ENCODE peak calls at places on chromosomes 13 and 19, in six cellular contexts. One of them, this sample, is unnamed.

GRCh38 chr19:49361438-49362047 is 673 bp downstream of the TEAD2 start:
- DNase-seq in mesendoderm: peak
- DNase-seq in CD4-positive, alpha-beta T cell: no peak
- DNase-seq in uterus: peak
- DNase-seq in IMR-90: peak
- DNase-seq in astrocyte: peak
- DNase-seq in this sample: peak

GRCh38 chr13:71517004-71517403 is 350.0 kb downstream of the DACH1 start:
- DNase-seq in mesendoderm: no peak
- DNase-seq in CD4-positive, alpha-beta T cell: no peak
- DNase-seq in uterus: no peak
- DNase-seq in IMR-90: no peak
- DNase-seq in astrocyte: no peak
- DNase-seq in this sample: peak

GRCh38 chr19:19538077-19538764 is at the start of gene CILP2:
- DNase-seq in mesendoderm: peak
- DNase-seq in CD4-positive, alpha-beta T cell: no peak
- DNase-seq in uterus: no peak
- DNase-seq in IMR-90: no peak
- DNase-seq in astrocyte: no peak
- DNase-seq in this sample: no peak

GRCh38 chr13:29260684-29261083 is 334.8 kb downstream of the SLC7A1 start:
- DNase-seq in mesendoderm: peak
- DNase-seq in CD4-positive, alpha-beta T cell: no peak
- DNase-seq in uterus: no peak
- DNase-seq in IMR-90: no peak
- DNase-seq in astrocyte: no peak
- DNase-seq in this sample: no peak

GRCh38 chr19:32316034-32316433 is 29.4 kb upstream of the ZNF507 start:
- DNase-seq in mesendoderm: peak
- DNase-seq in CD4-positive, alpha-beta T cell: no peak
- DNase-seq in uterus: no peak
- DNase-seq in IMR-90: no peak
- DNase-seq in astrocyte: no peak
- DNase-seq in this sample: no peak

GRCh38 chr19:23318143-23318542 is 67.9 kb upstream of the ZNF724 start:
- DNase-seq in mesendoderm: no peak
- DNase-seq in CD4-positive, alpha-beta T cell: no peak
- DNase-seq in uterus: no peak
- DNase-seq in IMR-90: peak
- DNase-seq in astrocyte: no peak
- DNase-seq in this sample: no peak

GRCh38 chr13:37148501-37148900 is 43.0 kb upstream of the CSNK1A1L start:
- DNase-seq in mesendoderm: no peak
- DNase-seq in CD4-positive, alpha-beta T cell: no peak
- DNase-seq in uterus: no peak
- DNase-seq in IMR-90: no peak
- DNase-seq in astrocyte: peak
- DNase-seq in this sample: peak

GRCh38 chr19:47110521-47111080 is 3.0 kb downstream of the ZC3H4 start:
- DNase-seq in mesendoderm: peak
- DNase-seq in CD4-positive, alpha-beta T cell: peak
- DNase-seq in uterus: no peak
- DNase-seq in IMR-90: no peak
- DNase-seq in astrocyte: no peak
- DNase-seq in this sample: no peak

GRCh38 chr19:7199613-7200533 is 94.3 kb downstream of the INSR start:
- DNase-seq in mesendoderm: peak
- DNase-seq in CD4-positive, alpha-beta T cell: no peak
- DNase-seq in uterus: no peak
- DNase-seq in IMR-90: peak
- DNase-seq in astrocyte: no peak
- DNase-seq in this sample: no peak

GRCh38 chr13:45341799-45342584 is 1.0 kb upstream of the TPT1 start:
- DNase-seq in mesendoderm: no peak
- DNase-seq in CD4-positive, alpha-beta T cell: no peak
- DNase-seq in uterus: peak
- DNase-seq in IMR-90: no peak
- DNase-seq in astrocyte: no peak
- DNase-seq in this sample: no peak

GRCh38 chr19:1941146-1942077 is at the start of gene CSNK1G2:
- DNase-seq in mesendoderm: no peak
- DNase-seq in CD4-positive, alpha-beta T cell: no peak
- DNase-seq in uterus: peak
- DNase-seq in IMR-90: no peak
- DNase-seq in astrocyte: no peak
- DNase-seq in this sample: no peak

GRCh38 chr13:77325371-77325941 is 1.4 kb downstream of the MYCBP2 start:
- DNase-seq in mesendoderm: no peak
- DNase-seq in CD4-positive, alpha-beta T cell: no peak
- DNase-seq in uterus: no peak
- DNase-seq in IMR-90: no peak
- DNase-seq in astrocyte: no peak
- DNase-seq in this sample: no peak

GRCh38 chr13:39462456-39462855 is 140.5 kb downstream of the LHFPL6 start:
- DNase-seq in mesendoderm: peak
- DNase-seq in CD4-positive, alpha-beta T cell: no peak
- DNase-seq in uterus: no peak
- DNase-seq in IMR-90: no peak
- DNase-seq in astrocyte: peak
- DNase-seq in this sample: no peak

GRCh38 chr13:114110091-114110829 is 22.2 kb downstream of the RASA3 start:
- DNase-seq in mesendoderm: peak
- DNase-seq in CD4-positive, alpha-beta T cell: peak
- DNase-seq in uterus: peak
- DNase-seq in IMR-90: no peak
- DNase-seq in astrocyte: no peak
- DNase-seq in this sample: no peak

GRCh38 chr13:19586904-19587634 is 25.7 kb upstream of the TPTE2 start:
- DNase-seq in mesendoderm: peak
- DNase-seq in CD4-positive, alpha-beta T cell: peak
- DNase-seq in uterus: no peak
- DNase-seq in IMR-90: peak
- DNase-seq in astrocyte: peak
- DNase-seq in this sample: no peak

DNA sequence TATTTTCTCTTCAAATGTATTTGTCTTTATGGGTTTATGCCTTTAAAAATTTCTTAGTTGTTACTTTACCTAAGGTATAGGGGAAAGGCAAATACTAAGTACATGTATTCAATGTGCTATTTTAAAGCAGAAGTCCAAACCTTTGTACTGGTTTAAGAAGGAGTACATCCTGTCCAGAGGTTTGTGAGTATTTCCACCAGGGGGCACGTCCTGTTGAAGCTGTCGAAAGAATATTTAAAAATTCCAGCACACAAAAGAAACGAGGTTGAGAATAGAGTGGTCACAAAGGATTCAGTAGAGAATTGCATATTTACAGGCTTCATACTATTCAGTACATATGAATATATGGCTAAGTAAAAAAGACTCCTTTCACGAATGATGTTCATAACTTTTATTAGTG is 59.8 kb downstream of the URI1 start:
- DNase-seq in mesendoderm: no peak
- DNase-seq in CD4-positive, alpha-beta T cell: no peak
- DNase-seq in uterus: no peak
- DNase-seq in IMR-90: peak
- DNase-seq in astrocyte: no peak
- DNase-seq in this sample: peak
- H3K27ac ChIP-seq in mesendoderm: no peak
- H3K27ac ChIP-seq in CD4-positive, alpha-beta T cell: no peak
- H3K27ac ChIP-seq in uterus: no peak
- H3K27ac ChIP-seq in IMR-90: no peak
- H3K27ac ChIP-seq in astrocyte: no peak
- H3K27ac ChIP-seq in this sample: no peak

GRCh38 chr19:10344780-10345179 is 5.4 kb upstream of the ICAM3 start:
- DNase-seq in mesendoderm: no peak
- DNase-seq in CD4-positive, alpha-beta T cell: no peak
- DNase-seq in uterus: no peak
- DNase-seq in IMR-90: peak
- DNase-seq in astrocyte: no peak
- DNase-seq in this sample: peak
- H3K27ac ChIP-seq in mesendoderm: no peak
- H3K27ac ChIP-seq in CD4-positive, alpha-beta T cell: no peak
- H3K27ac ChIP-seq in uterus: no peak
- H3K27ac ChIP-seq in IMR-90: no peak
- H3K27ac ChIP-seq in astrocyte: no peak
- H3K27ac ChIP-seq in this sample: no peak

DNA sequence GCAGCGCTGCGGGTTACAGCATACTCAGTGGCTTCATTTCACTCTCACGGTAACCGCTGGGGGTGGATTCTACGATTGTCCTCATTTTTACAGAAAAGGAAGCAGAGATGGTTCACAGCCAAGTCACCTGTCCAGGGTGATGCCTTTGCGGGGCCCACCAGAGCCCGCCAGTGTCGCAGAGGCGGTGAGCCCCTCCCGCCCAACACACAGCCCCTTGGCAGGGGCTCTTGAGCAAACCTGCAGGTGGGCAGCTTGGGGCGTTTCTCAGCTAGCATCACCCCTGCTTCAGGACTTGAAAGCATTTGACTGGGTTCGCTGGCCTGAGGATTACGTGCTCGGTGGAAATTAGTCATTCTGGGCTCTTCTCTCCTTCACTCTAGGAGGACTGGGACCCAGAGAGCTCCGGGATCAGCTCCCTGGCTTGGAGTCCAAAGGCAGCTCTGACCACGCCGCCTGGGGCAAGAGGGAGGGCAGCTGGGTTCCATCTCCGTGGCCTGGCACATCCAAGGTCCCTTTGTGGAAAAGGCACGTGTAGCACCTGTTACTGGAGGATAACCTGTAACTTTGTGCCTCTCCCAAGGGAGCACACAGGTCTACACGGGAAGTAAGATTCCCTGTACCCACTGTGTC is 62.5 kb upstream of the F7 start:
- DNase-seq in mesendoderm: no peak
- DNase-seq in CD4-positive, alpha-beta T cell: no peak
- DNase-seq in uterus: no peak
- DNase-seq in IMR-90: no peak
- DNase-seq in astrocyte: no peak
- DNase-seq in this sample: no peak
- H3K27ac ChIP-seq in mesendoderm: no peak
- H3K27ac ChIP-seq in CD4-positive, alpha-beta T cell: no peak
- H3K27ac ChIP-seq in uterus: no peak
- H3K27ac ChIP-seq in IMR-90: no peak
- H3K27ac ChIP-seq in astrocyte: no peak
- H3K27ac ChIP-seq in this sample: no peak

GRCh38 chr13:51958217-51958547 is 53.1 kb downstream of the ATP7B start:
- DNase-seq in mesendoderm: peak
- DNase-seq in CD4-positive, alpha-beta T cell: no peak
- DNase-seq in uterus: no peak
- DNase-seq in IMR-90: no peak
- DNase-seq in astrocyte: no peak
- DNase-seq in this sample: no peak

GRCh38 chr13:51959773-51960172 is 51.5 kb downstream of the ATP7B start:
- DNase-seq in mesendoderm: peak
- DNase-seq in CD4-positive, alpha-beta T cell: no peak
- DNase-seq in uterus: no peak
- DNase-seq in IMR-90: no peak
- DNase-seq in astrocyte: no peak
- DNase-seq in this sample: no peak

GRCh38 chr13:51955841-51956603 is 55.2 kb downstream of the ATP7B start:
- DNase-seq in mesendoderm: peak
- DNase-seq in CD4-positive, alpha-beta T cell: no peak
- DNase-seq in uterus: no peak
- DNase-seq in IMR-90: no peak
- DNase-seq in astrocyte: no peak
- DNase-seq in this sample: no peak

GRCh38 chr13:51956717-51957116 is 54.5 kb downstream of the ATP7B start:
- DNase-seq in mesendoderm: no peak
- DNase-seq in CD4-positive, alpha-beta T cell: no peak
- DNase-seq in uterus: no peak
- DNase-seq in IMR-90: no peak
- DNase-seq in astrocyte: no peak
- DNase-seq in this sample: no peak

DNA sequence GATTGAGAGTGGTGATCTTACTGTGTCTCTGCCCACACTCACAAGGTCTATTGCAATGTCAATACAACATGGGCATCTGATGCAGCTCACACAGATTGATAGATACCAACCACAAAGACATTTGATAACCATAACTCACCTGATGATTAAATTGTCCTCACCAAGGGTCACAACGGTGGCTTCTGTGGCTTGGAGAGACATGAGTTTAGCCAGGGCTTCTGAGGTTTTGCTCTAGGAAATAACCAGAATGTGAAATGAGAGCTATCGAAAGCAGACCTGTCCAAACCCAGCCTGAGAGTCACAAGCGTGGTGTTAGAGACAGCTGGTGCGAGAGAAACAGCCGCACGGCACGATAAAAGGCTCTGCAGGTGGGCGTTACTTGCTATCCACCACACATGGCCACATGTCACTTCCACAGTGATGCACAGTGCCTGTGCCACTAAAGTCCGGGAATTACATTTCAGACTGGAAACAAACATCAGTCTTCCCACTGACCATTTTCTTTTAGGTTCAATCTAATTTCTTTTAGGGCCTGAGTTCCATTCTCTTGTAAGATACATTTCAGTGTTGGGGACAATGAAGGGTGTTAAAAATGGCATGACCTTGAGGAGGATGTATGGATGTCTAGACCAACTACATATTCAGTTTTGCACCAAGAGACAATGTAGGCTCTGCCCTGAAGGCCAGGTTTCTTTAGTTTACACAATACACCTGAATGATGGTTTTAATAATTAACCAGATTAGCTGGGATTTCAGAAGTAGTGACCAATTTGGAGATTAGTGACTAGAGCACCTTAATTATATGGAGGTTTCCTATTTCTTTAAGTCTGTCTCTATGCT is 53.7 kb downstream of the ATP7B start:
- DNase-seq in mesendoderm: no peak
- DNase-seq in CD4-positive, alpha-beta T cell: no peak
- DNase-seq in uterus: no peak
- DNase-seq in IMR-90: no peak
- DNase-seq in astrocyte: no peak
- DNase-seq in this sample: no peak
- H3K27ac ChIP-seq in mesendoderm: no peak
- H3K27ac ChIP-seq in CD4-positive, alpha-beta T cell: no peak
- H3K27ac ChIP-seq in uterus: no peak
- H3K27ac ChIP-seq in IMR-90: no peak
- H3K27ac ChIP-seq in astrocyte: no peak
- H3K27ac ChIP-seq in this sample: no peak

DNA sequence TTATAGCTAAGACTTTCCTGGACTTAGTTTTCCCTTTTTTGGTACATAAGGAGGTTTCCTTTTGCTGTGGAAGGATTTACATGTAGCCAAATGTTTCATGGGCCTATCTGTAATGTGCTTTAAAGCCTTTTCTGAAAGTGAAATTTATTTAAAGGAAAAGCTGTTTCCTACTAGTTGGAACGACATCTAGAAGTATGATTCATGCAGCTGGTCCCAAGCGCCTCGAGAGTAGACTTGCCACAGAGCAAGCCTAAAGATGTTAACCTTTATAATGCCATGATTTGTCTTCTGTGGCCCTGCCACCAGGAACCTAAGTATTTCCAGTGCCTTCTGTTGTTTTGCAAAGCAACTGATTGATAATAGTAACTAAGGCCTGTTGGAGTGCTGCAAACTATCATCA is 390.3 kb downstream of the DLEU7 start:
- DNase-seq in mesendoderm: no peak
- DNase-seq in CD4-positive, alpha-beta T cell: no peak
- DNase-seq in uterus: no peak
- DNase-seq in IMR-90: peak
- DNase-seq in astrocyte: no peak
- DNase-seq in this sample: no peak
- H3K27ac ChIP-seq in mesendoderm: no peak
- H3K27ac ChIP-seq in CD4-positive, alpha-beta T cell: no peak
- H3K27ac ChIP-seq in uterus: peak
- H3K27ac ChIP-seq in IMR-90: no peak
- H3K27ac ChIP-seq in astrocyte: no peak
- H3K27ac ChIP-seq in this sample: no peak

This sample was measured in brain microvascular endothelial cell.